ENCODE peak calls at places on chromosomes 5 and 9, in seven cellular contexts. I, Q, W, G, Z, E and N are unnamed samples.

GRCh38 chr5:51669095-51669494 is 285.8 kb downstream of the ISL1 start:
- DNase-seq in I (no peak), Q (no peak), W (no peak), G (no peak), Z (no peak), E (no peak), N (no peak)

GRCh38 chr5:134133213-134133994 is 18.9 kb downstream of the TCF7 start:
- DNase-seq in I (no peak), Q (no peak), W (no peak), G (peak; percentile 54), Z (no peak), E (no peak), N (no peak)

GRCh38 chr9:110152704-110153374 is 55.1 kb downstream of the C9orf152 start:
- DNase-seq in I (peak; percentile 65), Q (peak; percentile 72), W (peak; percentile 39), G (no peak), Z (no peak), E (peak; percentile 74), N (peak; percentile 62)

GRCh38 chr9:134644715-134645606 is 3.4 kb downstream of the COL5A1 start:
- DNase-seq in I (peak; percentile 90), Q (peak; percentile 99), W (no peak), G (peak; percentile 73), Z (peak; percentile 92), E (peak; percentile 99), N (peak; percentile 96)

GRCh38 chr9:123335227-123335985 is 20.6 kb upstream of the CRB2 start:
- DNase-seq in I (no peak), Q (peak; percentile 63), W (no peak), G (no peak), Z (no peak), E (peak; percentile 63), N (peak; percentile 62)

GRCh38 chr9:114929166-114929565 is 1.2 kb downstream of the TNFSF8 start:
- DNase-seq in I (no peak), Q (no peak), W (no peak), G (no peak), Z (no peak), E (no peak), N (no peak)

GRCh38 chr5:9124837-9125236 is 421.0 kb downstream of the SEMA5A start:
- DNase-seq in I (no peak), Q (no peak), W (no peak), G (no peak), Z (no peak), E (no peak), N (no peak)

GRCh38 chr9:127336086-127336485 is 60.9 kb upstream of the SLC2A8 start:
- DNase-seq in I (peak; percentile 2), Q (peak; percentile 68), W (no peak), G (no peak), Z (no peak), E (no peak), N (no peak)

GRCh38 chr5:102218159-102218558 is 77.9 kb downstream of the SLCO4C1 start:
- DNase-seq in I (no peak), Q (no peak), W (no peak), G (no peak), Z (no peak), E (no peak), N (no peak)

GRCh38 chr5:45639038-45639437 is 57.1 kb downstream of the HCN1 start:
- DNase-seq in I (peak; percentile 36), Q (no peak), W (no peak), G (no peak), Z (no peak), E (no peak), N (no peak)
- TF ChIP-seq CTCF in I (peak; percentile 57), Q (no peak), W (peak; percentile 26), G (no peak), Z (no peak), E (no peak), N (no peak)

DNA sequence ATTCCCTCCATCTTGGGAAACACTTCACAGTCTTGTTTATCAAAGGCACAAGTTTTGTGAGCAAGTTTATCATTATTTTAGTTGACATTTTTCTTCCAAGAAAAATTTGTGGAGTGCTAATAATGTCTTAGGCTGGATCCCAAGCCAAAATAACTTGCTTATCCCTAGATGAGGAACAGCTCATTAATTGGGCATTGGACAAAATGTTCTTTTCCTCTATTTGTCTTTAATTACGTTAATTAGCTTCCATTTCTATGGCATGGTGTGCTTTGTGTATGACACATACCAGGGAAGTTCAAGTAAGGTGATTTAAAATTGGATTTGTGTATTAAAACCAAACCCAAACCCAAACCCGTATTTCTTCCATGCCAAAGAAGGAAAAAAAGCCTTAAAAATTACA is 379.5 kb downstream of the SH3GL2 start:
- DNase-seq in I (no peak), Q (no peak), W (no peak), G (no peak), Z (no peak), E (no peak), N (no peak)
- H3K4me3 ChIP-seq in I (no peak overlapping the region), Q (no peak overlapping the region), W (no peak overlapping the region), G (no peak overlapping the region), Z (no peak overlapping the region), E (no peak overlapping the region), N (no peak overlapping the region)

DNA sequence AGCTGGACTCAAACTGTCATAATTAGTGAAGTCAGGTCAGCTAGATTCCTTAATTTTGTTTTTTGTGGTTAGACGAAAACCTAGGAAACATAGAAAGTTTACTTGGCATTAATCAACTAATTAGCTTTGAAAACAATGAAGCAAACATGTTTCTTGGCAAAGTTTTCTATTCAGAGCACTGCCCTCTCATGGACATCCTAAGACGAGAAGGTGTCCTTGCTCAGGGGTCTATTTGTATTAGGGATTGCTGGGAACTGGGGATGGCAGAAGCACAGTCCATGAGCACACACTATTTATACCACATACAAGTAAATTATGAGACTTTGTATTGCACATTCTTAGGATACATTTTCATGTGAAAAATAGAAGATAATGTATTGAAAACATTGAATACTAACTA is 49.7 kb downstream of the POC5 start:
- DNase-seq in I (no peak), Q (no peak), W (no peak), G (no peak), Z (no peak), E (no peak), N (no peak)
- TF ChIP-seq CTCF in I (peak; percentile 29), Q (no peak), W (no peak), G (no peak), Z (no peak), E (no peak), N (no peak)

DNA sequence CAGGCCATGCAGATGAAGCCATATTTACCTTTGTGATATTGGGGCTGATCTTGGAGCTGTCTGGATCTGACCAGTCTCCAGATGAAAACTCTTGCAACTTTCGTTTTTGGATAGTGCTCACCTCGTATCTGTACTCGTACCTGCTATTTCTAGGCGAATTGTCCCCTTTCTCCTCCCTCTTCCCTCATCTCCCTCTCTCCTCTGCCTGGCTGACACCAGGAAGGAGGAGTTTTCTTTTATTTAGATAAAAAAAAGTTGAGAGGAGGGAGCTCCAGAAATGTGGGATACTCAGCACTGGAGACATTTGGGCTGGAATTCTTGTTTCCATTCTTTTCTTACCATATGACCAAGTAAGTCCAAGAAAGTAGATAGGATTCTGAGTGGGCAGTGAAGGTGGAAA is 54.6 kb upstream of the ABL1 start:
- DNase-seq in I (no peak), Q (no peak), W (no peak), G (no peak), Z (no peak), E (no peak), N (no peak)
- H3K4me3 ChIP-seq in I (no peak overlapping the region), Q (peak overlapping the region; percentile 39), W (no peak overlapping the region), G (no peak overlapping the region), Z (peak overlapping the region; percentile 1), E (peak overlapping the region; percentile 53), N (no peak overlapping the region)

GRCh38 chr5:119412828-119413227 is 39.5 kb upstream of the HSD17B4 start:
- DNase-seq in I (no peak), Q (no peak), W (no peak), G (no peak), Z (no peak), E (no peak), N (no peak)

GRCh38 chr5:119417891-119418781 is 34.2 kb upstream of the HSD17B4 start:
- DNase-seq in I (peak; percentile 15), Q (peak; percentile 76), W (no peak), G (no peak), Z (no peak), E (peak; percentile 84), N (peak; percentile 65)

GRCh38 chr5:119420173-119420572 is 32.1 kb upstream of the HSD17B4 start:
- DNase-seq in I (peak; percentile 74), Q (no peak), W (no peak), G (no peak), Z (no peak), E (no peak), N (no peak)

DNA sequence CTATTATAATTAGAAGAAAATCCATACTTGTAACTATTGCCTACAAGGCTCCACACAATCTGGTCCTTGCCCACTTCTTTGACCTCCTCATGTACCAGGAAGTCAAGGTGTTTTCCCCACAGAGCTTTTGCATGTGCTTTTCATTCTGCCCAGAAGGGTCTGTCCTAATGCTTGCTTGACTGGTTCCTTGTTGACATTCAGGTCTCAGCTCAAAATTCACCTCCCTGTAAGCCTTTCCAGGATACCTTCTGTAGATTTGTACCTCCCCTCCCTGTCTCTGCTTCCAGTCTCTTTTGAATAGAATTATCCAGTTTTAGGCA is 33.6 kb upstream of the HSD17B4 start:
- DNase-seq in I (peak; percentile 21), Q (no peak), W (no peak), G (no peak), Z (no peak), E (no peak), N (no peak)
- TF ChIP-seq CTCF in I (no peak), Q (no peak), W (no peak), G (no peak), Z (no peak), E (no peak), N (no peak)

DNA sequence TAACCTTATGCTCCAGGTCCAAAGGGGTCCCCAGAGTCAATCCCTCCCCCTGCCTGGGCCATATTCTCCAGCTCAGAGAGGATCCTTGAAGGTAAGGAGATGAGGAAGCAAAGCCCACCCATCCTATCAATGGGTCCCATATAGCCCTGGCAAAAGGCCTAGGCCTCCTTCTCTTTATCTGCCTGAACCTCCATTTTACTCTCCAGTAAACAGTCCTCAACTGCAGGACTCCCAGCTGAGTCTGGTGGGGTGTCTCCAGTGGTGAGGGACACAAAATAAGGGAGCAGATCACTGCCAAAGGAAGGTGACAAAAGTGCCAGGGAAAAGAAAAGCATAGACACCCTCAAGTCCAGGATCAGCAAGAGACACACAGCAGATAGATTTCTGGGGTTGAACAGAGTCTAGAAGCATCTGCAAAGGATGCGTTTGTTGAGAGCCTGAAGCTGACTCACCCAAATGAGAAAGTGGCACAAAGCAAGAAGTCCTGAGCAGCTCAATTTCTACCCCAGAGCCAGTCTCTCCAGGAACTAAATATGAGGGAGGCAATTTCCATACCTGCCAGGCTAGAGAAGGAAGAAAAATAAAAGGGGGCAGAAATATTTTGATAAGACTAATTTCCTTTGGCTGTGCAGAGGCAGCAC is 2.7 kb upstream of the EBF1 start:
- DNase-seq in I (no peak), Q (no peak), W (no peak), G (no peak), Z (no peak), E (no peak), N (no peak)
- H3K4me3 ChIP-seq in I (no peak overlapping the region), Q (no peak overlapping the region), W (no peak overlapping the region), G (no peak overlapping the region), Z (no peak overlapping the region), E (no peak overlapping the region), N (no peak overlapping the region)